ENCODE peak calls at places on chromosomes 12 and 14, in seven cellular contexts. One of them, this sample, is unnamed. For H3K4me1, the result is how much of the 10 kb centered on the place peaks cover.

GRCh38 chr14:99755629-99756603 is 37.3 kb upstream of the EML1 start:
- DNase-seq in CD4-positive, alpha-beta memory T cell: no peak
- DNase-seq in A673: no peak
- DNase-seq in PC-3: peak
- DNase-seq in A549: peak
- DNase-seq in left ventricle myocardium inferior: peak
- DNase-seq in IMR-90: peak
- DNase-seq in this sample: peak

GRCh38 chr14:77007975-77008421 is 20.5 kb downstream of the IRF2BPL start:
- DNase-seq in IMR-90: no peak
- DNase-seq in left ventricle myocardium inferior: peak
- DNase-seq in PC-3: peak
- DNase-seq in A673: no peak
- DNase-seq in CD4-positive, alpha-beta memory T cell: no peak
- DNase-seq in A549: no peak
- DNase-seq in this sample: peak

GRCh38 chr12:64673490-64674169 is 63.3 kb downstream of the RASSF3 start:
- DNase-seq in CD4-positive, alpha-beta memory T cell: no peak
- DNase-seq in A673: peak
- DNase-seq in left ventricle myocardium inferior: no peak
- DNase-seq in IMR-90: peak
- DNase-seq in A549: no peak
- DNase-seq in PC-3: no peak
- DNase-seq in this sample: no peak

GRCh38 chr12:77946541-77947021 is 115.9 kb downstream of the NAV3 start:
- DNase-seq in PC-3: no peak
- DNase-seq in CD4-positive, alpha-beta memory T cell: no peak
- DNase-seq in A549: no peak
- DNase-seq in left ventricle myocardium inferior: no peak
- DNase-seq in IMR-90: peak
- DNase-seq in A673: no peak
- DNase-seq in this sample: no peak

GRCh38 chr14:50001999-50002925 is 109.4 kb downstream of the ARF6 start:
- DNase-seq in A549: no peak
- DNase-seq in A673: no peak
- DNase-seq in IMR-90: no peak
- DNase-seq in left ventricle myocardium inferior: no peak
- DNase-seq in PC-3: no peak
- DNase-seq in CD4-positive, alpha-beta memory T cell: peak
- DNase-seq in this sample: peak

GRCh38 chr12:122265433-122265832 is 861 bp downstream of the VPS33A start:
- DNase-seq in PC-3: no peak
- DNase-seq in IMR-90: no peak
- DNase-seq in CD4-positive, alpha-beta memory T cell: no peak
- DNase-seq in A549: no peak
- DNase-seq in A673: peak
- DNase-seq in left ventricle myocardium inferior: no peak
- DNase-seq in this sample: no peak

GRCh38 chr12:12508612-12509011 is 54.1 kb downstream of the DUSP16 start:
- DNase-seq in A549: no peak
- DNase-seq in CD4-positive, alpha-beta memory T cell: no peak
- DNase-seq in left ventricle myocardium inferior: no peak
- DNase-seq in A673: no peak
- DNase-seq in PC-3: no peak
- DNase-seq in IMR-90: peak
- DNase-seq in this sample: no peak

GRCh38 chr12:100020370-100020769 is 35.6 kb upstream of the ANKS1B start:
- DNase-seq in CD4-positive, alpha-beta memory T cell: no peak
- DNase-seq in IMR-90: peak
- DNase-seq in PC-3: peak
- DNase-seq in A673: no peak
- DNase-seq in left ventricle myocardium inferior: no peak
- DNase-seq in A549: no peak
- DNase-seq in this sample: no peak

GRCh38 chr12:6306151-6306550 is 4.3 kb upstream of the PLEKHG6 start:
- DNase-seq in left ventricle myocardium inferior: no peak
- DNase-seq in PC-3: no peak
- DNase-seq in IMR-90: no peak
- DNase-seq in A549: no peak
- DNase-seq in A673: no peak
- DNase-seq in CD4-positive, alpha-beta memory T cell: no peak
- DNase-seq in this sample: no peak

GRCh38 chr12:93990832-93991748 is 157.3 kb upstream of the PLXNC1 start:
- DNase-seq in PC-3: no peak
- DNase-seq in A549: peak
- DNase-seq in A673: peak
- DNase-seq in left ventricle myocardium inferior: peak
- DNase-seq in IMR-90: peak
- DNase-seq in CD4-positive, alpha-beta memory T cell: no peak
- DNase-seq in this sample: peak

GRCh38 chr14:29925106-29925722 is 2.4 kb downstream of the PRKD1 start:
- DNase-seq in CD4-positive, alpha-beta memory T cell: no peak
- DNase-seq in A673: no peak
- DNase-seq in left ventricle myocardium inferior: no peak
- DNase-seq in A549: no peak
- DNase-seq in PC-3: no peak
- DNase-seq in IMR-90: peak
- DNase-seq in this sample: no peak

GRCh38 chr12:124964836-124965462 is 24.0 kb downstream of the DHX37 start:
- DNase-seq in PC-3: no peak
- DNase-seq in left ventricle myocardium inferior: no peak
- DNase-seq in A673: no peak
- DNase-seq in IMR-90: no peak
- DNase-seq in CD4-positive, alpha-beta memory T cell: no peak
- DNase-seq in A549: no peak
- DNase-seq in this sample: no peak

GRCh38 chr12:68393398-68393797 is 61.2 kb upstream of the MDM1 start:
- DNase-seq in IMR-90: no peak
- DNase-seq in CD4-positive, alpha-beta memory T cell: no peak
- DNase-seq in left ventricle myocardium inferior: no peak
- DNase-seq in A549: no peak
- DNase-seq in A673: no peak
- DNase-seq in PC-3: no peak
- DNase-seq in this sample: no peak

GRCh38 chr12:53234236-53234635 is 2.2 kb upstream of the RARG start:
- DNase-seq in left ventricle myocardium inferior: peak
- DNase-seq in PC-3: no peak
- DNase-seq in CD4-positive, alpha-beta memory T cell: no peak
- DNase-seq in A673: peak
- DNase-seq in IMR-90: no peak
- DNase-seq in A549: no peak
- DNase-seq in this sample: no peak

GRCh38 chr12:62537544-62537943 is 70.9 kb downstream of the MON2 start:
- DNase-seq in IMR-90: peak
- DNase-seq in PC-3: peak
- DNase-seq in A673: peak
- DNase-seq in left ventricle myocardium inferior: no peak
- DNase-seq in A549: peak
- DNase-seq in CD4-positive, alpha-beta memory T cell: no peak
- DNase-seq in this sample: no peak

GRCh38 chr12:128829870-128830504 is 6.2 kb upstream of the SLC15A4 start:
- DNase-seq in IMR-90: no peak
- DNase-seq in A673: no peak
- DNase-seq in A549: no peak
- DNase-seq in CD4-positive, alpha-beta memory T cell: no peak
- DNase-seq in PC-3: peak
- DNase-seq in left ventricle myocardium inferior: no peak
- DNase-seq in this sample: no peak

GRCh38 chr12:13000616-13000934 is 510 bp upstream of the HEBP1 start:
- DNase-seq in A673: no peak
- DNase-seq in A549: peak
- DNase-seq in left ventricle myocardium inferior: no peak
- DNase-seq in CD4-positive, alpha-beta memory T cell: no peak
- DNase-seq in IMR-90: no peak
- DNase-seq in PC-3: peak
- DNase-seq in this sample: no peak

GRCh38 chr14:72715215-72715909 is 178.5 kb downstream of the DPF3 start:
- DNase-seq in A673: no peak
- DNase-seq in IMR-90: peak
- DNase-seq in left ventricle myocardium inferior: peak
- DNase-seq in A549: no peak
- DNase-seq in CD4-positive, alpha-beta memory T cell: no peak
- DNase-seq in PC-3: no peak
- DNase-seq in this sample: no peak

DNA sequence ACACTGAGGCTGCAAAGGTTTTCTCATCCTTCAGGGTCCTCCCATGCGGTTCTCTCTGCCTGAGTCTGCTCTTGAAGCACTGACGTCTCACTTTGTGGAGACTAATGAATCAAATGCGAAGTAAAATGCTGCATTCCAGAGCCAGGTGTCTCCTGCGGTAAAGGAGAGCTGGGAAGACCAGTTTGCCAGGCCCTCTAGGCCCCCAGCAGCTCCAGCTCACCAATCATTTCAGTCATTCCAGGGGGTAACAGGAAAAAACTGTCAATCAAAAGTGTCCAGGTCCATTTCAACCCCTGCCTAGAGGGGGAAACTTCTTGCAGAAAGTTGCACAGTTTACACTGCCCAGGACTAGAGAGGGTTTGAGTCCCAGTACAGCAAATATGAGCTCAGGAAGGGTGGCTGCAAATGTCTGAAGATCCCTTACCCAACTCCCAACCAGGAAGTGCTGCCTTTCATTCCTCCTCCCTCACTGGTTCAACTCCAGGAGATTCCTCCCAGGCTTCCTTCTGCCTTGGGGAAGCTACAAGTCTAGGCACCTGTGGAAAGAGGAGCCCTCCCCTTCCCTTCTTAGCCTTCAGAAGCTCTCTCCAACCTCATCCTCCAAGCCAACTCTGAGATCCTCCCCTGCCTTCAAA is 2.7 kb upstream of the NXPH4 start:
- DNase-seq in CD4-positive, alpha-beta memory T cell: no peak
- DNase-seq in A673: no peak
- DNase-seq in IMR-90: no peak
- DNase-seq in PC-3: no peak
- DNase-seq in A549: no peak
- DNase-seq in left ventricle myocardium inferior: no peak
- DNase-seq in this sample: no peak
- H3K4me1 ChIP-seq in CD4-positive, alpha-beta memory T cell: under half
- H3K4me1 ChIP-seq in A673: under half
- H3K4me1 ChIP-seq in IMR-90: under half
- H3K4me1 ChIP-seq in PC-3: under half
- H3K4me1 ChIP-seq in A549: under half
- H3K4me1 ChIP-seq in left ventricle myocardium inferior: half or more
- H3K4me1 ChIP-seq in this sample: under half

DNA sequence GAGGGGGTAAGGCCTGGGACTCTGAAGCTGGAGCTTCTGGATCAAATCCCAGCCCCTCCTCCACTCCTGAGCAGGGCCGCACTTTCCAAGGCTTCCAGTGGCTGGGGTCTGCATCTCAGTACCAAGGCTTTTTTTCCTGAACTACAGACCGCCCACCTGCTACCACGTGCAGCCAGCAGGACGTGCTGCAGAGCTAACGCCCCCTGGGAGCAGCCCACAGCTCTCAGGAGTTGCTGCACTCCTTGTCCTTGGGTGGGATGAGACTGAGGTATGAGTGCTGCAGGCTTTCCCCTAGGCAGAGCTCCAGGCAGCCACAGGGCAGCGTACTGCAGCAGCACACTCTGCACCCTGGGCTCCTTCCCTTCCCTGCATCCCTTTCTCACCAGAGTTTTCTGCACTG is 25.8 kb downstream of the RBM19 start:
- DNase-seq in left ventricle myocardium inferior: no peak
- DNase-seq in PC-3: no peak
- DNase-seq in A549: no peak
- DNase-seq in CD4-positive, alpha-beta memory T cell: no peak
- DNase-seq in IMR-90: no peak
- DNase-seq in A673: no peak
- DNase-seq in this sample: no peak
- H3K27ac ChIP-seq in left ventricle myocardium inferior: no peak
- H3K27ac ChIP-seq in PC-3: no peak
- H3K27ac ChIP-seq in A549: no peak
- H3K27ac ChIP-seq in CD4-positive, alpha-beta memory T cell: no peak
- H3K27ac ChIP-seq in IMR-90: no peak
- H3K27ac ChIP-seq in A673: no peak
- H3K27ac ChIP-seq in this sample: no peak

GRCh38 chr12:46263140-46264017 is 5.5 kb downstream of the SLC38A1 start:
- DNase-seq in CD4-positive, alpha-beta memory T cell: no peak
- DNase-seq in IMR-90: no peak
- DNase-seq in A549: no peak
- DNase-seq in left ventricle myocardium inferior: no peak
- DNase-seq in PC-3: no peak
- DNase-seq in A673: no peak
- DNase-seq in this sample: no peak

GRCh38 chr12:46265734-46266133 is 3.1 kb downstream of the SLC38A1 start:
- DNase-seq in IMR-90: no peak
- DNase-seq in A549: no peak
- DNase-seq in A673: no peak
- DNase-seq in left ventricle myocardium inferior: no peak
- DNase-seq in PC-3: no peak
- DNase-seq in CD4-positive, alpha-beta memory T cell: no peak
- DNase-seq in this sample: no peak

GRCh38 chr12:46264057-46264456 is 4.8 kb downstream of the SLC38A1 start:
- DNase-seq in IMR-90: peak
- DNase-seq in A673: no peak
- DNase-seq in CD4-positive, alpha-beta memory T cell: no peak
- DNase-seq in A549: no peak
- DNase-seq in PC-3: no peak
- DNase-seq in left ventricle myocardium inferior: no peak
- DNase-seq in this sample: no peak

GRCh38 chr12:46266382-46266791 is 2.5 kb downstream of the SLC38A1 start:
- DNase-seq in CD4-positive, alpha-beta memory T cell: no peak
- DNase-seq in PC-3: peak
- DNase-seq in A549: peak
- DNase-seq in left ventricle myocardium inferior: no peak
- DNase-seq in A673: peak
- DNase-seq in IMR-90: peak
- DNase-seq in this sample: no peak

DNA sequence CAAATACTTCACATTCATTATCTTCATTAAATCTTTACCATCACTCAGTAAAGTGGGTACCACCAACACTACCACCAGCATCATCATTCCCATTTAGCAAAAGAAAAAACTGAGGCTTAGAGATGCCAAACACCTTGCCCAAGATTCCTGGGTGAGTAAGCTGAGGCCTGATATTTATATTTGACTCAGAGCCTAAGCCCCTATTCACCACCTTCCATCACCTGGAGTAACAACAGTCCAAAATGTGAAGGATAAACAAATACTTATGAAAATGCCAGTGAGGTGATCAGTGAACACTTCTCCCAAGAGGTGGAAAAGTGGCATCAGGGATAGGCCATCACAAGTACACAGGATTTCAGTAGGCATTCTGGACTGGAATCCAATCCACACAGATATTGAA is 3.7 kb downstream of the SLC38A1 start:
- DNase-seq in A673: no peak
- DNase-seq in PC-3: no peak
- DNase-seq in left ventricle myocardium inferior: no peak
- DNase-seq in IMR-90: no peak
- DNase-seq in A549: no peak
- DNase-seq in CD4-positive, alpha-beta memory T cell: no peak
- DNase-seq in this sample: no peak
- H3K4me1 ChIP-seq in A673: under half
- H3K4me1 ChIP-seq in PC-3: half or more
- H3K4me1 ChIP-seq in left ventricle myocardium inferior: half or more
- H3K4me1 ChIP-seq in IMR-90: under half
- H3K4me1 ChIP-seq in A549: half or more
- H3K4me1 ChIP-seq in CD4-positive, alpha-beta memory T cell: half or more
- H3K4me1 ChIP-seq in this sample: under half

DNA sequence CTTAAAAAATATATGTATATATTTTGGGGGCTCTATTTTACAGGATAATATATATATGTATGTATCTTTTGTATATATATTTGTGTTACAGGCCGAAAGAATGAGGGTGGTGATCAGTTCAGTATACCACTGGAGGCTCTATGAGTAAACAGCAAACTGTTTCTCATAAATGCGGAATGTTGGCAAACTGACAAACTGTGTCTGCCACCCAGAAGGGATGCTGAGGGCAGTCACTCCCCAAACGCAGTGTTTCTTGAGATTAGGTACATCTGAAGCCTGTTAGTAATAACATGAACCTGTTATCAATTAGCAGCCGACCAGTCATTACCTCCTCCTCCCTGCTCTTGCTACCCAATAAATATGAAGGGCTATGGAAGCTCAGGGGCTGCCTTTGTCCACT is 20.8 kb downstream of the TNFAIP2 start:
- DNase-seq in left ventricle myocardium inferior: no peak
- DNase-seq in PC-3: peak
- DNase-seq in IMR-90: peak
- DNase-seq in A673: no peak
- DNase-seq in CD4-positive, alpha-beta memory T cell: no peak
- DNase-seq in A549: peak
- DNase-seq in this sample: peak
- H3K27ac ChIP-seq in left ventricle myocardium inferior: no peak
- H3K27ac ChIP-seq in PC-3: peak
- H3K27ac ChIP-seq in IMR-90: no peak
- H3K27ac ChIP-seq in A673: no peak
- H3K27ac ChIP-seq in CD4-positive, alpha-beta memory T cell: no peak
- H3K27ac ChIP-seq in A549: peak
- H3K27ac ChIP-seq in this sample: no peak